ENCODE peak calls at places on chromosomes 3 and 15, in seven cellular contexts. E is COR-L47; S is NCI-H1417; Q is activated naive CD4-positive, alpha-beta T cell treated with anti-CD3 and anti-CD28 coated beads, Interleukin-2, amount 50 U/mL, for 16 hours; H is stimulated activated CD4-positive, alpha-beta T cell treated with anti-CD3 and anti-CD28 coated beads, Interleukin-2, amount 100 ng/mL, for 48 hours; X is IMR-90; B is astrocyte of the spinal cord. C is an unnamed sample.
A peak's percentile ranks its signal among the peaks of the same experiment; 100 is the strongest.

GRCh38 chr3:80040113-80040512 is 272.3 kb upstream of the ROBO1 start:
- DNase-seq in X (no peak), S (no peak), H (no peak), B (no peak), E (no peak), Q (no peak), C (no peak)

GRCh38 chr15:51874751-51875644 is 45.5 kb downstream of the TMOD3 start:
- DNase-seq in S (no peak), Q (no peak), X (peak; percentile 99), E (no peak), B (peak; percentile 96), H (no peak), C (peak; percentile 46)

GRCh38 chr15:47331796-47332480 is 385.4 kb upstream of the SEMA6D start:
- DNase-seq in B (peak; percentile 57), S (peak; percentile 62), E (no peak), H (no peak), Q (no peak), X (peak; percentile 83), C (no peak)

GRCh38 chr3:22861426-22861825 is 341.7 kb upstream of the UBE2E2 start:
- DNase-seq in H (no peak), B (no peak), Q (no peak), E (no peak), X (no peak), S (no peak), C (no peak)

GRCh38 chr3:127171721-127172120 is 21.2 kb upstream of the PRR23E start:
- DNase-seq in X (no peak), H (no peak), B (no peak), E (no peak), Q (no peak), S (no peak), C (no peak)

GRCh38 chr3:25144430-25144829 is 283.6 kb upstream of the RARB start:
- DNase-seq in E (no peak), B (no peak), H (no peak), S (no peak), X (no peak), Q (no peak), C (no peak)

GRCh38 chr3:32056559-32057290 is 49.7 kb upstream of the GPD1L start:
- DNase-seq in X (no peak), B (no peak), H (no peak), S (no peak), Q (no peak), E (no peak), C (no peak)

GRCh38 chr15:64444836-64445235 is 15.5 kb upstream of the ZNF609 start:
- DNase-seq in S (no peak), Q (no peak), B (no peak), X (no peak), H (no peak), E (no peak), C (no peak)